ENCODE peak calls at places on chromosomes 16 and 17, in six cellular contexts. J is CD4-positive, CD25-positive, alpha-beta regulatory T cell; L is dorsolateral prefrontal cortex; D is T1000; S is foreskin fibroblast; R is T-helper 17 cell. X is an unnamed sample.

GRCh38 chr17:63937920-63938319 is 5.8 kb upstream of the CD79B start:
- DNase-seq in J (no peak), L (no peak), D (no peak), S (no peak), R (no peak), X (no peak)

GRCh38 chr17:15265131-15265530 is at the start of gene PMP22:
- DNase-seq in J (no peak), L (no peak), D (no peak), S (no peak), R (no peak), X (no peak)

GRCh38 chr17:82985973-82986372 is 93.4 kb upstream of the METRNL start:
- DNase-seq in J (peak), L (no peak), D (no peak), S (peak), R (peak), X (no peak)

GRCh38 chr17:32795339-32795979 is 81.5 kb downstream of the MYO1D start:
- DNase-seq in J (no peak), L (no peak), D (no peak), S (no peak), R (no peak), X (no peak)

GRCh38 chr17:83178533-83179201 is 99.3 kb downstream of the METRNL start:
- DNase-seq in J (no peak), L (no peak), D (no peak), S (no peak), R (no peak), X (no peak)

GRCh38 chr16:70399951-70400350 is 38.9 kb downstream of the ST3GAL2 start:
- DNase-seq in J (no peak), L (no peak), D (no peak), S (no peak), R (no peak), X (no peak)

GRCh38 chr17:44981221-44981968 is 13.3 kb upstream of the C1QL1 start:
- DNase-seq in J (no peak), L (no peak), D (peak), S (peak), R (no peak), X (no peak)

GRCh38 chr17:69540356-69540755 is 125.9 kb downstream of the MAP2K6 start:
- DNase-seq in J (no peak), L (no peak), D (no peak), S (peak), R (no peak), X (no peak)

GRCh38 chr17:41965694-41966375 is 760 bp upstream of the CNP start:
- DNase-seq in J (peak), L (peak), D (no peak), S (peak), R (peak), X (peak)

GRCh38 chr17:77164483-77165030 is 23.8 kb downstream of the SEC14L1 start:
- DNase-seq in J (no peak), L (no peak), D (no peak), S (no peak), R (no peak), X (no peak)

GRCh38 chr16:51951668-51952298 is 595.2 kb downstream of the TOX3 start:
- DNase-seq in J (no peak), L (no peak), D (no peak), S (no peak), R (no peak), X (no peak)

GRCh38 chr17:8189041-8189710 is 804 bp downstream of the BORCS6 start:
- DNase-seq in J (peak), L (no peak), D (no peak), S (peak), R (peak), X (no peak)

GRCh38 chr16:56514845-56515244 is 5.0 kb downstream of the BBS2 start:
- DNase-seq in J (no peak), L (no peak), D (no peak), S (peak), R (no peak), X (no peak)

GRCh38 chr16:27795992-27796614 is 246.2 kb downstream of the KATNIP start:
- DNase-seq in J (peak), L (no peak), D (no peak), S (peak), R (no peak), X (no peak)

GRCh38 chr17:1764274-1764673 is 2.4 kb downstream of the SERPINF1 start:
- DNase-seq in J (peak), L (no peak), D (no peak), S (peak), R (peak), X (no peak)

GRCh38 chr17:43217614-43218087 is 6.0 kb downstream of the TMEM106A start:
- DNase-seq in J (peak), L (no peak), D (no peak), S (no peak), R (no peak), X (no peak)

GRCh38 chr16:4298761-4299522 is 16.9 kb upstream of the GLIS2 start:
- DNase-seq in J (no peak), L (no peak), D (peak), S (peak), R (no peak), X (no peak)

GRCh38 chr17:7383742-7384488 is 3.0 kb downstream of the TNK1 start:
- DNase-seq in J (peak), L (peak), D (no peak), S (peak), R (peak), X (no peak)

GRCh38 chr17:50260501-50260911 is 13.8 kb upstream of the TMEM92 start:
- DNase-seq in J (no peak), L (no peak), D (no peak), S (no peak), R (no peak), X (no peak)

GRCh38 chr17:2847601-2848255 is 51.5 kb downstream of the RAP1GAP2 start:
- DNase-seq in J (no peak), L (no peak), D (no peak), S (no peak), R (no peak), X (no peak)

GRCh38 chr17:35373532-35373983 is at the start of gene SLFN11:
- DNase-seq in J (peak), L (peak), D (no peak), S (peak), R (peak), X (no peak)

GRCh38 chr16:56807011-56807675 is 57.9 kb upstream of the SLC12A3 start:
- DNase-seq in J (no peak), L (no peak), D (no peak), S (peak), R (no peak), X (no peak)

GRCh38 chr17:4333041-4333440 is 33.4 kb downstream of the UBE2G1 start:
- DNase-seq in J (no peak), L (no peak), D (no peak), S (no peak), R (no peak), X (no peak)

GRCh38 chr17:74045608-74046007 is 157.9 kb upstream of the RPL38 start:
- DNase-seq in J (no peak), L (no peak), D (no peak), S (no peak), R (no peak), X (no peak)

GRCh38 chr17:3471599-3471998 is at the start of gene SPATA22:
- DNase-seq in J (no peak), L (no peak), D (no peak), S (no peak), R (no peak), X (no peak)

GRCh38 chr17:36937961-36938565 is 788 bp downstream of the LHX1 start:
- DNase-seq in J (peak), L (no peak), D (no peak), S (peak), R (no peak), X (no peak)

GRCh38 chr16:8044796-8045195 is 545.5 kb downstream of the TMEM114 start:
- DNase-seq in J (no peak), L (no peak), D (no peak), S (no peak), R (no peak), X (no peak)

GRCh38 chr17:75810216-75810615 is 25.6 kb downstream of the UNK start:
- DNase-seq in J (no peak), L (no peak), D (no peak), S (no peak), R (no peak), X (no peak)

GRCh38 chr17:18247613-18248001 is 10.9 kb downstream of the FLII start:
- DNase-seq in J (no peak), L (no peak), D (no peak), S (no peak), R (no peak), X (no peak)

GRCh38 chr16:12337776-12338655 is 361.5 kb downstream of the SNX29 start:
- DNase-seq in J (no peak), L (no peak), D (no peak), S (peak), R (no peak), X (no peak)

GRCh38 chr16:79439866-79440265 is 160.7 kb downstream of the MAF start:
- DNase-seq in J (no peak), L (no peak), D (no peak), S (no peak), R (no peak), X (no peak)

GRCh38 chr17:82663381-82664275 is 15.4 kb upstream of the WDR45B start:
- DNase-seq in J (no peak), L (peak), D (no peak), S (no peak), R (no peak), X (peak)

GRCh38 chr17:74744714-74745547 is 3.5 kb upstream of the NHERF1 start:
- DNase-seq in J (peak), L (peak), D (peak), S (peak), R (peak), X (peak)

GRCh38 chr17:16439867-16440351 is 24.5 kb downstream of the TRPV2 start:
- DNase-seq in J (peak), L (no peak), D (no peak), S (no peak), R (no peak), X (no peak)

GRCh38 chr17:75900691-75901533 is 3.8 kb downstream of the MRPL38 start:
- DNase-seq in J (no peak), L (no peak), D (no peak), S (no peak), R (no peak), X (no peak)

GRCh38 chr17:78044280-78044835 is 84.2 kb downstream of the TMC6 start:
- DNase-seq in J (no peak), L (no peak), D (no peak), S (no peak), R (no peak), X (no peak)

GRCh38 chr17:67570797-67571196 is 146.9 kb upstream of the NOL11 start:
- DNase-seq in J (no peak), L (no peak), D (no peak), S (peak), R (no peak), X (no peak)

X was measured in NCI-H1436.